ENCODE peak calls at places on chromosome 9, in four cellular contexts. One of them, this sample, is unnamed.
A peak's percentile ranks its signal among the peaks of the same experiment; 100 is the strongest.

GRCh38 chr9:91489391-91489899 is 65.8 kb upstream of the NFIL3 start:
- DNase-seq in DND-41: no peak
- DNase-seq in tibial nerve: no peak
- DNase-seq in CD8-positive, alpha-beta T cell: no peak
- DNase-seq in this sample: no peak

GRCh38 chr9:89109666-89110065 is 69.0 kb downstream of the SHC3 start:
- DNase-seq in DND-41: no peak
- DNase-seq in tibial nerve: no peak
- DNase-seq in CD8-positive, alpha-beta T cell: no peak
- DNase-seq in this sample: no peak

GRCh38 chr9:112753725-112754124 is 3.2 kb downstream of the SNX30 start:
- DNase-seq in tibial nerve: no peak
- DNase-seq in DND-41: no peak
- DNase-seq in CD8-positive, alpha-beta T cell: no peak
- DNase-seq in this sample: no peak

GRCh38 chr9:97419315-97419867 is 7.5 kb downstream of the TDRD7 start:
- DNase-seq in tibial nerve: no peak
- DNase-seq in DND-41: no peak
- DNase-seq in CD8-positive, alpha-beta T cell: no peak
- DNase-seq in this sample: no peak

GRCh38 chr9:68970150-68970549 is 43.8 kb downstream of the PRKACG start:
- DNase-seq in tibial nerve: no peak
- DNase-seq in CD8-positive, alpha-beta T cell: no peak
- DNase-seq in DND-41: no peak
- DNase-seq in this sample: no peak

GRCh38 chr9:109739760-109740159 is 40.2 kb upstream of the PALM2AKAP2 start:
- DNase-seq in tibial nerve: no peak
- DNase-seq in DND-41: no peak
- DNase-seq in CD8-positive, alpha-beta T cell: no peak
- DNase-seq in this sample: no peak

GRCh38 chr9:36603006-36603405 is 30.3 kb downstream of the MELK start:
- DNase-seq in DND-41: no peak
- DNase-seq in CD8-positive, alpha-beta T cell: no peak
- DNase-seq in tibial nerve: no peak
- DNase-seq in this sample: no peak

GRCh38 chr9:128098936-128099931 is 28.3 kb downstream of the PTGES2 start:
- DNase-seq in DND-41: peak; percentile 32
- DNase-seq in tibial nerve: no peak
- DNase-seq in CD8-positive, alpha-beta T cell: no peak
- DNase-seq in this sample: no peak

GRCh38 chr9:133060417-133060841 is 1.4 kb upstream of the CEL start:
- DNase-seq in tibial nerve: no peak
- DNase-seq in DND-41: no peak
- DNase-seq in CD8-positive, alpha-beta T cell: no peak
- DNase-seq in this sample: no peak
- TF ChIP-seq CTCF in tibial nerve: no peak
- TF ChIP-seq CTCF in DND-41: no peak
- TF ChIP-seq CTCF in CD8-positive, alpha-beta T cell: peak; percentile 31
- TF ChIP-seq CTCF in this sample: no peak

GRCh38 chr9:137353223-137354152 is 51.4 kb upstream of the NRARP start:
- DNase-seq in tibial nerve: no peak
- DNase-seq in CD8-positive, alpha-beta T cell: no peak
- DNase-seq in DND-41: no peak
- DNase-seq in this sample: no peak
- H3K27ac ChIP-seq in tibial nerve: no peak overlapping the region
- H3K27ac ChIP-seq in CD8-positive, alpha-beta T cell: no peak overlapping the region
- H3K27ac ChIP-seq in DND-41: no peak overlapping the region
- H3K27ac ChIP-seq in this sample: no peak overlapping the region

DNA sequence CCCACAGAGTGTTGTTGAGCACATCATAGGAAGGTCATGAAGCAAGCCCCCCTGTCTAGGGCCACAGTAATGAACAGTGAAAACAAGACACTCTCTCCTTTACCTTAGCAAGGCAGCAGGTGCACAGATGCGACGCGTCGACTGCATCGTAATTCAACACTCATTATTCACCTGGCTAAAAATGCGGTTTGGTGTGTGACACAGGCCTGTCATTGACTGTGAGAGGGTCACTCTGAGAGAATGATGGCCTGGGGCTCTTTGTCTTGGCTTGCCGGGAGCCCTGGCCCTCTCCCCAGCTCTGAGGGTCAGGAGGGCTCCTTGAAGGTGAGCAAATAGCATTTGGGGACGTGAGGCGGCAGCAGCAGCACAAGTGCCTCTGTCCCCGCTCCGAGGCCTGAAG is 46.8 kb downstream of the SHB start:
- DNase-seq in CD8-positive, alpha-beta T cell: no peak
- DNase-seq in tibial nerve: no peak
- DNase-seq in DND-41: no peak
- DNase-seq in this sample: no peak
- H3K4me1 ChIP-seq in CD8-positive, alpha-beta T cell: no peaks in the 10 kb centered on the region
- H3K4me1 ChIP-seq in tibial nerve: peaks cover 81% of the 10 kb centered on the region
- H3K4me1 ChIP-seq in DND-41: no peaks in the 10 kb centered on the region
- H3K4me1 ChIP-seq in this sample: peaks cover 5% of the 10 kb centered on the region

GRCh38 chr9:3181049-3181953 is 337.4 kb upstream of the PUM3 start:
- DNase-seq in tibial nerve: no peak
- DNase-seq in DND-41: no peak
- DNase-seq in CD8-positive, alpha-beta T cell: peak; percentile 16
- DNase-seq in this sample: no peak
- TF ChIP-seq CTCF in tibial nerve: no peak
- TF ChIP-seq CTCF in DND-41: peak; percentile 36
- TF ChIP-seq CTCF in CD8-positive, alpha-beta T cell: no peak
- TF ChIP-seq CTCF in this sample: no peak

DNA sequence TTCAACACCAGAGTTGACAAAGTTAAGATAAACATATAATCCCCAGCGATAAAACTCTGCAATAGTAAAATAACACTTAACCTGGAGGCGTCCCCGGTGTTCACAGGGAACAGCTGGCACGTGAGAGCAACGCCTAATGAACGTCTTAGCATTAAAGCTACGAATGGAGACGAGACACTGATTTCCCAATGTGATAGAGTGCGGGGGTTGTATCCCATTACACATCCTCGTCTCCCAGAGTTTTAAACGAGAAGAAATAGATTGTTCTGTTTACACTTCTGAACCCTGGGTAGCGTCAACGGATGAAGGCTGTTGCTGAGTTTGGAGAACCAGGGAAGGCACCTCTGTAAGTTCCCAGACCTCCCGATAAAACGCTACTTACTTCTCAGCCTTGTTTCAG is 57.6 kb downstream of the PTCH1 start:
- DNase-seq in DND-41: no peak
- DNase-seq in tibial nerve: no peak
- DNase-seq in CD8-positive, alpha-beta T cell: no peak
- DNase-seq in this sample: no peak
- H3K27ac ChIP-seq in DND-41: no peak overlapping the region
- H3K27ac ChIP-seq in tibial nerve: no peak overlapping the region
- H3K27ac ChIP-seq in CD8-positive, alpha-beta T cell: no peak overlapping the region
- H3K27ac ChIP-seq in this sample: no peak overlapping the region

This sample was measured in right atrium auricular region.